ENCODE peak calls at places on chromosomes 5 and 9, in five cellular contexts. B is HCT116, X is SK-N-SH, Q is HepG2, D is K562. H is an unnamed sample.

GRCh38 chr5:54668096-54668495 is 150.5 kb downstream of the SNX18 start:
- DNase-seq in B (no peak), X (no peak), Q (no peak), D (no peak), H (no peak)

GRCh38 chr9:27365977-27366376 is 69.0 kb upstream of the EQTN start:
- DNase-seq in B (no peak), X (no peak), Q (no peak), D (no peak), H (no peak)

GRCh38 chr5:110463116-110463515 is 263.4 kb downstream of the TMEM232 start:
- DNase-seq in B (no peak), X (no peak), Q (no peak), D (no peak), H (no peak)

GRCh38 chr9:131862261-131862660 is 122.4 kb upstream of the RAPGEF1 start:
- DNase-seq in B (no peak), X (no peak), Q (no peak), D (no peak), H (no peak)

GRCh38 chr9:137339606-137340462 is 37.8 kb upstream of the NRARP start:
- DNase-seq in B (no peak), X (no peak), Q (no peak), D (no peak), H (no peak)

GRCh38 chr9:7402704-7403389 is 396.7 kb downstream of the DMAC1 start:
- DNase-seq in B (no peak), X (no peak), Q (no peak), D (no peak), H (no peak)

GRCh38 chr9:17600962-17601593 is 22.2 kb downstream of the SH3GL2 start:
- DNase-seq in B (no peak), X (no peak), Q (no peak), D (no peak), H (no peak)

GRCh38 chr9:77810637-77811119 is 162.6 kb upstream of the GNA14 start:
- DNase-seq in B (no peak), X (no peak), Q (no peak), D (no peak), H (no peak)

GRCh38 chr5:1889321-1890065 is 6.8 kb upstream of the IRX4 start:
- DNase-seq in B (no peak), X (no peak), Q (no peak), D (no peak), H (no peak)

GRCh38 chr9:8420416-8420815 is 620.8 kb upstream of the DMAC1 start:
- DNase-seq in B (no peak), X (no peak), Q (no peak), D (no peak), H (no peak)

GRCh38 chr9:94666364-94667099 is 27.2 kb upstream of the FBP1 start:
- DNase-seq in B (no peak), X (no peak), Q (peak; percentile 57), D (no peak), H (no peak)

GRCh38 chr9:36150529-36151305 is 14.2 kb downstream of the GLIPR2 start:
- DNase-seq in B (no peak), X (no peak), Q (peak; percentile 29), D (no peak), H (no peak)

GRCh38 chr5:56824019-56824418 is 8.7 kb downstream of the MAP3K1 start:
- DNase-seq in B (no peak), X (no peak), Q (no peak), D (no peak), H (no peak)

GRCh38 chr9:16501098-16501663 is 369.3 kb downstream of the BNC2 start:
- DNase-seq in B (no peak), X (no peak), Q (no peak), D (no peak), H (no peak)

GRCh38 chr5:178642351-178642909 is 15.6 kb upstream of the CLK4 start:
- DNase-seq in B (no peak), X (peak; percentile 26), Q (no peak), D (no peak), H (no peak)

GRCh38 chr9:89864257-89864656 is 259.4 kb downstream of the GADD45G start:
- DNase-seq in B (no peak), X (no peak), Q (no peak), D (no peak), H (no peak)

GRCh38 chr5:143433680-143434079 is 30.2 kb upstream of the NR3C1 start:
- DNase-seq in B (no peak), X (no peak), Q (no peak), D (no peak), H (no peak)

GRCh38 chr5:168314735-168315411 is 23.4 kb downstream of the WWC1 start:
- DNase-seq in B (peak; percentile 86), X (no peak), Q (peak; percentile 97), D (no peak), H (no peak)

GRCh38 chr9:125886365-125886764 is 139.2 kb downstream of the PBX3 start:
- DNase-seq in B (no peak), X (no peak), Q (no peak), D (no peak), H (no peak)

GRCh38 chr9:105286098-105286497 is 41.6 kb downstream of the SLC44A1 start:
- DNase-seq in B (no peak), X (no peak), Q (no peak), D (no peak), H (no peak)

GRCh38 chr9:124455820-124456219 is 5.6 kb downstream of the ADGRD2 start:
- DNase-seq in B (no peak), X (no peak), Q (no peak), D (no peak), H (no peak)

GRCh38 chr5:143219696-143220095 is 183.8 kb downstream of the NR3C1 start:
- DNase-seq in B (no peak), X (no peak), Q (no peak), D (no peak), H (no peak)

GRCh38 chr9:124771867-124772621 is 933 bp upstream of the NR6A1 start:
- DNase-seq in B (peak; percentile 63), X (peak; percentile 89), Q (peak; percentile 61), D (peak; percentile 85), H (peak; percentile 85)

GRCh38 chr9:135241381-135242380 is 154.2 kb downstream of the OLFM1 start:
- DNase-seq in B (no peak), X (no peak), Q (no peak), D (no peak), H (peak; percentile 67)

GRCh38 chr5:119327018-119327417 is 28.8 kb upstream of the TNFAIP8 start:
- DNase-seq in B (no peak), X (no peak), Q (no peak), D (peak; percentile 26), H (no peak)

GRCh38 chr9:37996050-37996811 is 72.8 kb downstream of the SHB start:
- DNase-seq in B (no peak), X (peak; percentile 65), Q (no peak), D (no peak), H (no peak)

GRCh38 chr5:32601623-32602295 is 16.4 kb downstream of the SUB1 start:
- DNase-seq in B (no peak), X (no peak), Q (no peak), D (no peak), H (no peak)

GRCh38 chr5:31396611-31397295 is 135.1 kb downstream of the DROSHA start:
- DNase-seq in B (no peak), X (no peak), Q (no peak), D (no peak), H (no peak)

GRCh38 chr5:80867233-80867632 is 92.9 kb upstream of the RASGRF2 start:
- DNase-seq in B (no peak), X (no peak), Q (no peak), D (no peak), H (no peak)

GRCh38 chr9:81266674-81267073 is 422.7 kb downstream of the TLE1 start:
- DNase-seq in B (peak; percentile 0), X (no peak), Q (no peak), D (no peak), H (no peak)

GRCh38 chr9:77417570-77417969 is 230.6 kb downstream of the GNA14 start:
- DNase-seq in B (no peak), X (no peak), Q (no peak), D (no peak), H (no peak)

GRCh38 chr5:9686211-9686610 is 56.1 kb upstream of the TAS2R1 start:
- DNase-seq in B (no peak), X (no peak), Q (no peak), D (no peak), H (no peak)

GRCh38 chr5:147448766-147449165 is 61.1 kb downstream of the DPYSL3 start:
- DNase-seq in B (no peak), X (no peak), Q (no peak), D (no peak), H (no peak)

GRCh38 chr5:110376281-110376916 is 350.1 kb downstream of the TMEM232 start:
- DNase-seq in B (no peak), X (no peak), Q (no peak), D (no peak), H (no peak)

DNA sequence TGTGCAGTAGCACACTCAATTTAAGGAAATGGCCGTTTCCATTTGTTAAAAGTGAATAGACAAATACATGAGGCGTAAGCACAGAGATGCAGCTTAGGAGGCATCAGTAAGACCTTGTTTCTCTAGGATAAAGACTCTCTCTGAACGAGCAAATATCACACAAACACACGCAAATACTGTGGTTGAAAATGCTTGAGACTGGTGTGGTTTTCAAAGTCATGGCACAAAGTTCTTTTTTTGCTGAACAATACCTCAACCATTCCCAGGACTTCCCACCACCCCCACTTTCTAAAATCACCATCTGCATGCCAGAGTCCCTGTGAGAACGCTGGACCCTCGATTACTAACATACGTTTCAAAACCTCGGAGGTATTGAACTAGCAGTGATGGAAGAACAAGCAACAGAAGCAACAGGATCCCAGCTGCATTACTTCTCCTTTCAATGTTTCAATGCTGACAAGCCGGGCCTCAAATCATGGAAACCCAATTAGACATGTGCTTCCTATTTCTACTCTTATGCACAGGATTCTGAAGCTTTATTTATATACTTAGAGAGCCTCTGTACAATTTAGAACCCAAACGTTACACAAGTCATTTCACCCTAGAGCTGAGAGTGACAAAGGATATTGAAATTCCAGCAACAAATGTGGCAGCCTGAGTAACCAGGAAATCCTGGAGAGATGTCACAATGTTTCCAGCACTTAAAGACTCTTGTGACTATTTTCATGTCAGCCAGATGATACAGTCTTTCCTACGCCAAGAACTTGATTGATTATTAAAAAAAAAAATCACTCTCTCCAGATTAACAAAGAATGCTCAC is 63.9 kb downstream of the CDC14B start:
- DNase-seq in B (no peak), X (no peak), Q (no peak), D (no peak), H (no peak)
- TF ChIP-seq JUND in B (no peak), X (no peak), Q (no peak), D (no peak), H (no peak)

GRCh38 chr5:141001854-141002666 is 35.8 kb downstream of the PCDHAC2 start:
- DNase-seq in B (peak; percentile 31), X (peak; percentile 77), Q (no peak), D (no peak), H (no peak)
- TF ChIP-seq JUND in B (no peak), X (no peak), Q (no peak), D (no peak), H (no peak)

GRCh38 chr9:116944714-116945534 is 257.8 kb downstream of the TRIM32 start:
- DNase-seq in B (no peak), X (no peak), Q (no peak), D (no peak), H (no peak)
- TF ChIP-seq JUND in B (no peak), X (no peak), Q (no peak), D (no peak), H (no peak)

DNA sequence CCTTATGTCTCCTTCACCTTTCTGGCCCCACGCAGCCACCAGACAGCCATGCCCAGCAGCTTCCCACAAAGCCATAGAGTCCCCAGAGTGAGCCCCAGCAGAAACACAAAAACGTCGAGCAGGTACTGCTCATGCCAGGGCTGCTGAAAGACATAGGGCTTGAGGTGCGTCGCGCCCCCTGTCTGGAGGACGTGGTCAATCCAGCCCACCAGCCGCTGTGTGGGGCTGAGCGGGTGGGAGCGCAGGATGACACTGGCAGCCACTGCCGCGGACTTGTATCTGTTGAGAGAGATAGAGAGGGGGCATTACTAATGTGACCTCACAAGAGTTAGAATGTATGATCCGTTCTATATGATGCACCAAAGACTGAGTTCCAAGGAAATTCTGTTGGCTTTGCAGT is 31.0 kb downstream of the UGT3A2 start:
- DNase-seq in B (no peak), X (no peak), Q (no peak), D (no peak), H (no peak)
- TF ChIP-seq JUND in B (no peak), X (no peak), Q (no peak), D (no peak), H (no peak)

H was measured in T47D.